ENCODE peak calls at places on chromosomes 2 and 18, in seven cellular contexts. One of them, this sample, is unnamed.

GRCh38 chr18:64017870-64018269 is 48.0 kb downstream of the SERPINB8 start:
- DNase-seq in NCI-H1436: peak; percentile 27
- DNase-seq in fibroblast of the aortic adventitia: peak; percentile 41
- DNase-seq in ELR: peak; percentile 55
- DNase-seq in hippocampal formation: peak; percentile 26
- DNase-seq in neural crest cell: no peak
- DNase-seq in PC-3: peak; percentile 60
- DNase-seq in this sample: peak; percentile 61

GRCh38 chr2:25160376-25160775 is 8.0 kb downstream of the POMC start:
- DNase-seq in NCI-H1436: no peak
- DNase-seq in fibroblast of the aortic adventitia: no peak
- DNase-seq in ELR: no peak
- DNase-seq in hippocampal formation: no peak
- DNase-seq in neural crest cell: no peak
- DNase-seq in PC-3: no peak
- DNase-seq in this sample: no peak

GRCh38 chr2:40450066-40450841 is 1.6 kb downstream of the SLC8A1 start:
- DNase-seq in NCI-H1436: peak; percentile 12
- DNase-seq in fibroblast of the aortic adventitia: peak; percentile 56
- DNase-seq in ELR: peak; percentile 64
- DNase-seq in hippocampal formation: peak; percentile 34
- DNase-seq in neural crest cell: no peak
- DNase-seq in PC-3: peak; percentile 14
- DNase-seq in this sample: peak; percentile 32

GRCh38 chr2:44462934-44463849 is 101.4 kb downstream of the CAMKMT start:
- DNase-seq in NCI-H1436: no peak
- DNase-seq in fibroblast of the aortic adventitia: no peak
- DNase-seq in ELR: no peak
- DNase-seq in hippocampal formation: no peak
- DNase-seq in neural crest cell: no peak
- DNase-seq in PC-3: no peak
- DNase-seq in this sample: no peak

GRCh38 chr18:75125359-75126331 is 83.3 kb downstream of the PTGR3 start:
- DNase-seq in NCI-H1436: no peak
- DNase-seq in fibroblast of the aortic adventitia: no peak
- DNase-seq in ELR: peak; percentile 32
- DNase-seq in hippocampal formation: no peak
- DNase-seq in neural crest cell: no peak
- DNase-seq in PC-3: peak; percentile 39
- DNase-seq in this sample: no peak

GRCh38 chr2:6813573-6813972 is 52.1 kb downstream of the CMPK2 start:
- DNase-seq in NCI-H1436: no peak
- DNase-seq in fibroblast of the aortic adventitia: no peak
- DNase-seq in ELR: no peak
- DNase-seq in hippocampal formation: no peak
- DNase-seq in neural crest cell: no peak
- DNase-seq in PC-3: no peak
- DNase-seq in this sample: no peak

GRCh38 chr2:76279142-76279541 is 568.4 kb upstream of the GCFC2 start:
- DNase-seq in NCI-H1436: no peak
- DNase-seq in fibroblast of the aortic adventitia: no peak
- DNase-seq in ELR: no peak
- DNase-seq in hippocampal formation: no peak
- DNase-seq in neural crest cell: no peak
- DNase-seq in PC-3: no peak
- DNase-seq in this sample: no peak

GRCh38 chr18:22681912-22682311 is 251.2 kb upstream of the RBBP8 start:
- DNase-seq in NCI-H1436: no peak
- DNase-seq in fibroblast of the aortic adventitia: peak; percentile 67
- DNase-seq in ELR: no peak
- DNase-seq in hippocampal formation: no peak
- DNase-seq in neural crest cell: no peak
- DNase-seq in PC-3: no peak
- DNase-seq in this sample: no peak

GRCh38 chr18:38493991-38494559 is 928.5 kb upstream of the CELF4 start:
- DNase-seq in NCI-H1436: no peak
- DNase-seq in fibroblast of the aortic adventitia: no peak
- DNase-seq in ELR: no peak
- DNase-seq in hippocampal formation: no peak
- DNase-seq in neural crest cell: no peak
- DNase-seq in PC-3: no peak
- DNase-seq in this sample: peak; percentile 1

GRCh38 chr2:214830794-214831346 is 21.4 kb upstream of the BARD1 start:
- DNase-seq in NCI-H1436: no peak
- DNase-seq in fibroblast of the aortic adventitia: peak; percentile 38
- DNase-seq in ELR: peak; percentile 42
- DNase-seq in hippocampal formation: no peak
- DNase-seq in neural crest cell: no peak
- DNase-seq in PC-3: peak; percentile 52
- DNase-seq in this sample: peak; percentile 74

GRCh38 chr2:234690569-234691225 is 193.8 kb upstream of the ARL4C start:
- DNase-seq in NCI-H1436: peak; percentile 85
- DNase-seq in fibroblast of the aortic adventitia: peak; percentile 96
- DNase-seq in ELR: no peak
- DNase-seq in hippocampal formation: no peak
- DNase-seq in neural crest cell: no peak
- DNase-seq in PC-3: peak; percentile 67
- DNase-seq in this sample: no peak

GRCh38 chr2:70103531-70104061 is 16.3 kb downstream of the PCBP1 start:
- DNase-seq in NCI-H1436: no peak
- DNase-seq in fibroblast of the aortic adventitia: no peak
- DNase-seq in ELR: no peak
- DNase-seq in hippocampal formation: no peak
- DNase-seq in neural crest cell: no peak
- DNase-seq in PC-3: no peak
- DNase-seq in this sample: no peak